ENCODE peak calls at places on chromosomes 4 and X, in ten cellular contexts. Z is GM23248; M is GM23338; W is neuronal stem cell; D is neural progenitor cell; S is heart left ventricle; I is brain microvascular endothelial cell; V is left lung; J is breast epithelium; H is CD4-positive, alpha-beta memory T cell. C is an unnamed sample.

GRCh38 chrX:155094468-155095061 is 23.3 kb downstream of the BRCC3 start:
- DNase-seq in Z (peak), M (peak), W (no peak), D (peak), S (no peak), I (peak), V (no peak), J (no peak), H (peak), C (no peak)

GRCh38 chr4:81409836-81410235 is 61.9 kb downstream of the RASGEF1B start:
- DNase-seq in Z (no peak), M (no peak), W (no peak), D (no peak), S (no peak), I (no peak), V (no peak), J (no peak), H (no peak), C (no peak)

GRCh38 chrX:48522291-48522690 is 683 bp downstream of the EBP start:
- DNase-seq in Z (no peak), M (no peak), W (no peak), D (peak), S (no peak), I (no peak), V (no peak), J (no peak), H (no peak), C (no peak)

GRCh38 chrX:108437354-108437753 is 868 bp downstream of the COL4A6 start:
- DNase-seq in Z (peak), M (no peak), W (no peak), D (peak), S (no peak), I (no peak), V (no peak), J (no peak), H (no peak), C (no peak)

GRCh38 chr4:168631241-168632151 is 134.6 kb downstream of the PALLD start:
- DNase-seq in Z (peak), M (peak), W (peak), D (peak), S (peak), I (peak), V (peak), J (peak), H (no peak), C (peak)

GRCh38 chr4:108427946-108428345 is 192.4 kb upstream of the RPL34 start:
- DNase-seq in Z (peak), M (no peak), W (no peak), D (no peak), S (no peak), I (no peak), V (no peak), J (no peak), H (no peak), C (no peak)

GRCh38 chr4:72701987-72702819 is 133.2 kb upstream of the ADAMTS3 start:
- DNase-seq in Z (peak), M (peak), W (peak), D (peak), S (peak), I (peak), V (no peak), J (no peak), H (peak), C (no peak)

GRCh38 chr4:66475596-66475995 is 805.3 kb upstream of the EPHA5 start:
- DNase-seq in Z (no peak), M (no peak), W (no peak), D (no peak), S (no peak), I (no peak), V (no peak), J (no peak), H (no peak), C (no peak)

GRCh38 chr4:10192331-10192730 is 75.7 kb upstream of the WDR1 start:
- DNase-seq in Z (no peak), M (no peak), W (no peak), D (peak), S (no peak), I (no peak), V (no peak), J (no peak), H (no peak), C (no peak)

GRCh38 chr4:160423879-160424451 is 1321.1 kb downstream of the RAPGEF2 start:
- DNase-seq in Z (no peak), M (peak), W (no peak), D (no peak), S (no peak), I (peak), V (no peak), J (no peak), H (no peak), C (no peak)

DNA sequence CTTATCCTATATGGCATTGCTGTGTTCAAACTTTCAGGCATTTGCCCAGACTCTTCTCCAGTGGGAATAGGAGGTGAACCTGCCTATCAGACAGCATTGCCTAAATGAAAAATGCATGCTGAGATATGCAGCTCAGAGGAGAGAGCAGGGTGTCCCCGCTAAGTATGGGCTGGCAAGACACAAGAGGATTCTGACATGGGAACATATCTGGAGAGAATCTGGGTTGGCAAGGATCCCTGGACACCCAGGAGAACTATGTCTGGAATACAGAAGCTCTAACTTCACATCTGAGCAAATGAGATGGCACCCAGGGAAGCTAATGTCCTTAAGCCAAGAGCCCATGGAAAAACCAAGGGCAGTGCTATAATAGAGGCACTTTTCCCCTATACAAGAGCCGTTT is 18.4 kb downstream of the PPARGC1A start:
- DNase-seq in Z (no peak), M (no peak), W (no peak), D (no peak), S (no peak), I (no peak), V (no peak), J (no peak), H (no peak), C (no peak)
- H3K4me3 ChIP-seq in Z (no peak), M (no peak), W (no peak), D (no peak), S (no peak), I (no peak), V (no peak), J (no peak), H (no peak), C (no peak)

DNA sequence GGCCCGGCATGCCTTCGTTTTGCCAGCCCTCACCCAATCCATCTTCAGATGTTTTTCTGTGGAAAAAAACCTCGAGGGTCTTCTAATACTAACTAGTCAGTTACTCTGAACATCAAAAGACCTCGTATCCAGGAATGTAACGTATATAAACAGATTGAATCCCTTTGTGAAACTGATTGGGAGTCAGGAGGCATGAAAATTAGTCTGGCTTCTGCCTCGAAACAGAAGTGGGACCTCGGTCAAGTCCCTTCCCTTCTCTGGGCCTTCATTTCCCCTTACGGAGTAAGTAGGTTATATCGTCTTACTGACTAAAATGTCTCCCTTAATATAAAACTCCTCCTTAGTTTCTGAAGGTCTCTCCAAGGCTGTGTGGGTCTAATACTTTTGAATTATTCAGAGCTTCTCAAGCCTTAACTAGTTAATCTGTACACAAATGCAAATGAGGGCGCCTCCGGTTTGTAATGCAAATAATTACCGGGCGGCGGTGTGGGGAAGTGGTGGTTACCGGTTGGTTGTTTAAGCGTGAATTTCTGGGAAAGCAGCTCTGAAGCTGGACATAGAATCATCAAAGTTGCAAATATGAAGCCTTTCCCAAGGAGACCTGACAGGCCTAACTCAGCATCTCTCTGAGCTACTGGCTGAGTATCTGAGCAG is 11.4 kb upstream of the NKRF start:
- DNase-seq in Z (no peak), M (peak), W (no peak), D (peak), S (no peak), I (no peak), V (no peak), J (no peak), H (no peak), C (no peak)
- H3K4me3 ChIP-seq in Z (no peak), M (peak), W (no peak), D (no peak), S (no peak), I (no peak), V (no peak), J (no peak), H (no peak), C (no peak)

GRCh38 chr4:87209696-87210095 is 10.7 kb downstream of the KLHL8 start:
- DNase-seq in Z (peak), M (no peak), W (no peak), D (no peak), S (peak), I (no peak), V (peak), J (no peak), H (no peak), C (no peak)
- H3K4me3 ChIP-seq in Z (peak), M (no peak), W (no peak), D (no peak), S (peak), I (no peak), V (peak), J (peak), H (no peak), C (no peak)

GRCh38 chr4:76302856-76303438 is 3.6 kb upstream of the STBD1 start:
- DNase-seq in Z (no peak), M (no peak), W (no peak), D (no peak), S (no peak), I (no peak), V (no peak), J (no peak), H (no peak), C (no peak)

GRCh38 chr4:76307670-76308014 is 1.1 kb downstream of the STBD1 start:
- DNase-seq in Z (peak), M (no peak), W (no peak), D (no peak), S (peak), I (no peak), V (no peak), J (no peak), H (no peak), C (peak)

GRCh38 chr4:76306882-76307669 is 543 bp downstream of the STBD1 start:
- DNase-seq in Z (peak), M (peak), W (peak), D (peak), S (peak), I (peak), V (peak), J (no peak), H (peak), C (peak)

GRCh38 chr4:76305971-76306881 is at the start of gene STBD1:
- DNase-seq in Z (peak), M (peak), W (peak), D (peak), S (peak), I (peak), V (peak), J (peak), H (peak), C (peak)

GRCh38 chr4:76305033-76305687 is 1.4 kb upstream of the STBD1 start:
- DNase-seq in Z (no peak), M (no peak), W (no peak), D (no peak), S (no peak), I (no peak), V (no peak), J (no peak), H (peak), C (no peak)
- H3K4me3 ChIP-seq in Z (peak), M (peak), W (no peak), D (peak), S (peak), I (peak), V (peak), J (peak), H (peak), C (no peak)

DNA sequence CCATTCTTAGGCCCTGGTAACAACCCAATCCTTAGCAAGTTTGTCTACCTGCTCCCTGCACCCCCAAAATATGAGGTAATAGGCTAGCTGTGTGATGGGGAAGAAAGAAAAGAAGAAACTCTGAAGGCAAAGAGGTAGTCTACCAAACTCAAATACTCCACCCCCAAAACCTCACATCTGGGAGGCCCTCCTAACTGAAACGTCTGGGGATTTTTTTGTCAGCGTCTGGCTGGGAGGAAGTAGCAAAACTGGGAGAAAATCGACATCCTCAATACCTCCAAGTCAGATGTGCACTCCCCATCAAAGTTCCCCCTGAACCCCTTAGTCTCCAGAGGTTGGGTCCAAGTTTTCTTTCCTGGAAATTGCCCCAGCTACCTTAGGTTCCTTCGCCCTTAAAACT is 1.0 kb downstream of the LAMP2 start:
- DNase-seq in Z (no peak), M (no peak), W (no peak), D (no peak), S (no peak), I (no peak), V (no peak), J (no peak), H (no peak), C (no peak)
- H3K4me3 ChIP-seq in Z (peak), M (peak), W (peak), D (peak), S (peak), I (peak), V (peak), J (peak), H (peak), C (peak)